ENCODE peak calls at places on chromosome 6, in seven cellular contexts. L, Q, Z, M, Y, X and E are unnamed samples.

GRCh38 chr6:166010136-166010535 is 157.5 kb downstream of the TBXT start:
- DNase-seq in L (no peak), Q (no peak), Z (no peak), M (no peak), Y (no peak), X (no peak), E (no peak)

GRCh38 chr6:30836957-30837356 is 47.4 kb upstream of the DDR1 start:
- DNase-seq in L (no peak), Q (peak; percentile 69), Z (no peak), M (no peak), Y (no peak), X (no peak), E (no peak)

GRCh38 chr6:93516441-93516840 is 97.1 kb upstream of the EPHA7 start:
- DNase-seq in L (no peak), Q (no peak), Z (no peak), M (no peak), Y (no peak), X (no peak), E (no peak)

GRCh38 chr6:128135325-128135724 is 234.5 kb upstream of the THEMIS start:
- DNase-seq in L (no peak), Q (no peak), Z (no peak), M (no peak), Y (no peak), X (no peak), E (no peak)

GRCh38 chr6:50264995-50265571 is 215.4 kb upstream of the DEFB112 start:
- DNase-seq in L (peak; percentile 30), Q (no peak), Z (no peak), M (no peak), Y (peak; percentile 9), X (peak; percentile 9), E (no peak)

GRCh38 chr6:170152989-170153388 is 137.9 kb downstream of the DLL1 start:
- DNase-seq in L (peak; percentile 63), Q (peak; percentile 19), Z (peak; percentile 79), M (peak; percentile 54), Y (peak; percentile 32), X (no peak), E (peak; percentile 13)

GRCh38 chr6:7647504-7647903 is 57.5 kb downstream of the SNRNP48 start:
- DNase-seq in L (no peak), Q (no peak), Z (no peak), M (no peak), Y (no peak), X (no peak), E (no peak)

GRCh38 chr6:132412656-132413500 is 11.6 kb upstream of the MOXD1 start:
- DNase-seq in L (no peak), Q (peak; percentile 40), Z (no peak), M (no peak), Y (no peak), X (peak; percentile 38), E (no peak)

GRCh38 chr6:3939964-3940363 is 90.8 kb downstream of the FAM50B start:
- DNase-seq in L (no peak), Q (peak; percentile 88), Z (no peak), M (no peak), Y (no peak), X (no peak), E (peak; percentile 84)

GRCh38 chr6:143940011-143940597 is 68.0 kb downstream of the PLAGL1 start:
- DNase-seq in L (peak; percentile 42), Q (peak; percentile 64), Z (no peak), M (no peak), Y (peak; percentile 59), X (peak; percentile 45), E (peak; percentile 56)

GRCh38 chr6:45504947-45505346 is 127.2 kb upstream of the SUPT3H start:
- DNase-seq in L (peak; percentile 38), Q (peak; percentile 75), Z (peak; percentile 57), M (no peak), Y (no peak), X (peak; percentile 56), E (peak; percentile 96)

GRCh38 chr6:106448000-106448426 is 87.5 kb downstream of the CRYBG1 start:
- DNase-seq in L (no peak), Q (no peak), Z (no peak), M (peak; percentile 31), Y (no peak), X (no peak), E (no peak)

GRCh38 chr6:160950507-160950906 is 41.1 kb upstream of the MAP3K4 start:
- DNase-seq in L (no peak), Q (peak; percentile 80), Z (peak; percentile 67), M (peak; percentile 33), Y (no peak), X (peak; percentile 75), E (no peak)

GRCh38 chr6:27752038-27752885 is 159.9 kb downstream of the OR2B2 start:
- DNase-seq in L (peak; percentile 91), Q (peak; percentile 86), Z (peak; percentile 70), M (peak; percentile 59), Y (peak; percentile 89), X (peak; percentile 66), E (peak; percentile 85)

GRCh38 chr6:2178125-2178524 is 67.3 kb downstream of the GMDS start:
- DNase-seq in L (no peak), Q (no peak), Z (no peak), M (no peak), Y (no peak), X (no peak), E (no peak)

GRCh38 chr6:2179950-2180349 is 65.5 kb downstream of the GMDS start:
- DNase-seq in L (no peak), Q (peak; percentile 70), Z (no peak), M (no peak), Y (no peak), X (no peak), E (peak; percentile 8)

GRCh38 chr6:2182251-2182650 is 63.2 kb downstream of the GMDS start:
- DNase-seq in L (no peak), Q (no peak), Z (no peak), M (no peak), Y (no peak), X (no peak), E (no peak)

GRCh38 chr6:2183235-2183634 is 62.2 kb downstream of the GMDS start:
- DNase-seq in L (no peak), Q (no peak), Z (no peak), M (no peak), Y (no peak), X (no peak), E (no peak)

DNA sequence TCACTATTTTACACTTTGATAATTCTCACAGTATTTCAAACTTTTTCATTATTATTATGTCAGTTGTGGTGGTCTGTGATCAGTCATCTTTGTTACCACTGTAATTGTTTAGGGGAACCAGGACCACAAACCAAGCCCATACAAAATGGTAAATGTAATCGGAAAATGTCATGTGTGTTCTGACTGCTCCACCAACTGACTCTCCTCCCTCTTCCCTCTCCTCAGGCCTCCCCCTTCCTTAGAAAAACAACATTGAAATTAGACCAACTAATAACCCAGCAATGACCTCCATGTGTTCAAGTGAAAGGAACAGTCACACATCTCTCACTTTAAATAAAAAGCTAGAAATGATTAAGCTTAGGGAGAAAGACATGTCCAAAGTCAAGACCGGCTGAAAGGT is 63.8 kb downstream of the GMDS start:
- DNase-seq in L (no peak), Q (no peak), Z (no peak), M (no peak), Y (no peak), X (no peak), E (no peak)
- H3K4me3 ChIP-seq in L (no peak overlapping the region), Q (no peak overlapping the region), Z (no peak overlapping the region), M (no peak overlapping the region), Y (no peak overlapping the region), X (no peak overlapping the region), E (no peak overlapping the region)

GRCh38 chr6:111256646-111257045 is 169.3 kb downstream of the SLC16A10 start:
- DNase-seq in L (peak; percentile 9), Q (peak; percentile 22), Z (no peak), M (no peak), Y (peak; percentile 42), X (no peak), E (no peak)
- TF ChIP-seq CTCF in L (peak; percentile 38), Q (no peak), Z (no peak), M (no peak), Y (peak; percentile 47), X (peak; percentile 14), E (no peak)

GRCh38 chr6:33318426-33319073 is 1.0 kb upstream of the ZBTB22 start:
- DNase-seq in L (no peak), Q (no peak), Z (no peak), M (no peak), Y (no peak), X (no peak), E (no peak)

GRCh38 chr6:33317668-33318425 is at the start of gene ZBTB22:
- DNase-seq in L (peak; percentile 100), Q (peak; percentile 100), Z (peak; percentile 99), M (peak; percentile 100), Y (peak; percentile 99), X (peak; percentile 100), E (peak; percentile 100)

GRCh38 chr6:33319939-33320314 is 2.4 kb upstream of the ZBTB22 start:
- DNase-seq in L (no peak), Q (no peak), Z (no peak), M (no peak), Y (no peak), X (no peak), E (no peak)

GRCh38 chr6:33321227-33321626 is 3.7 kb upstream of the ZBTB22 start:
- DNase-seq in L (no peak), Q (no peak), Z (no peak), M (no peak), Y (no peak), X (no peak), E (no peak)

GRCh38 chr6:33320315-33321181 is 3.0 kb upstream of the ZBTB22 start:
- DNase-seq in L (no peak), Q (peak; percentile 94), Z (no peak), M (peak; percentile 68), Y (no peak), X (peak; percentile 94), E (peak; percentile 96)
- H3K4me3 ChIP-seq in L (peak overlapping the region; percentile 78), Q (peak overlapping the region; percentile 11), Z (no peak overlapping the region), M (peak overlapping the region; percentile 69), Y (no peak overlapping the region), X (peak overlapping the region; percentile 31), E (peak overlapping the region; percentile 28)

DNA sequence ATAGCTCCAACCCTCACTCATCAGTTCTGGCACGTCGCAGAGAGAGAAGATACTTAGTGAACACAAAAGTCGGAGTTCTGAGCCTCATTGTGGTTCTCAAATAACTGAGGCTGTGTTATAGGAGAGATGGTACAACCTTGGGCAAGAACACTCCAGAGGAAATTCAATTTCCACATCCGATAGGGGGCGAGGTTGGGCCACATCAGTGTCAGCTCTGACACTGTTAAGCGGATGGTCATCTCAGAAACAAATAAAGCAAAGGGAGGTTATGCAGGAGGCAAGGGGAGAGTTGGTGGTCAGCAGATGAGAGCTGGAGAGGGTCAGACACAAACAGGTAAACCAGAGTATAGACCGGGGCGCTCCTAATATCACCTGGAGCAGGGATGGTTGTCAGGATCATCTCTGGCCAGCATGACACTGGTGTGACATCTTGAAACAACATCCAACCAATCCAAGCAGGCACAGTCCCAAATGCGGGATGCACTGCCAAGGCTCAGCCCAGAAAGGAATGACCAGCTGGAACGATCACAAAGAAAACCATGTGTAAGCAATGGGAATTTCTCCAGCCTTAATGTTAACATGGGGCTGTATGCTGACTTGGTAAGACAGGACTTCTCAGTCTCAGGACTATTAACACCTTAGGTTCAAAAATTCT is 331.8 kb downstream of the HACE1 start:
- DNase-seq in L (peak; percentile 68), Q (peak; percentile 67), Z (peak; percentile 14), M (no peak), Y (peak; percentile 24), X (peak; percentile 36), E (peak; percentile 64)
- TF ChIP-seq CTCF in L (peak; percentile 80), Q (peak; percentile 47), Z (no peak), M (peak; percentile 13), Y (peak; percentile 57), X (peak; percentile 60), E (peak; percentile 60)

GRCh38 chr6:96899019-96899418 is 1.3 kb upstream of the NDUFAF4 start:
- DNase-seq in L (peak; percentile 70), Q (peak; percentile 61), Z (peak; percentile 19), M (no peak), Y (peak; percentile 19), X (peak; percentile 44), E (peak; percentile 47)
- H3K4me3 ChIP-seq in L (peak overlapping the region; percentile 87), Q (no peak overlapping the region), Z (no peak overlapping the region), M (peak overlapping the region; percentile 97), Y (peak overlapping the region; percentile 74), X (no peak overlapping the region), E (no peak overlapping the region)